ENCODE peak calls at places on chromosomes 5 and 9, in eight cellular contexts. I is CD8-positive, alpha-beta T cell; M is cardiac muscle cell; T is fibroblast of lung; E is sigmoid colon; X is psoas muscle; O is tibial nerve; Q is CD14-positive monocyte. Y is an unnamed sample.

GRCh38 chr5:65483474-65484346 is 2.0 kb upstream of the ADAMTS6 start:
- DNase-seq in I (no peak), M (peak), T (peak), E (no peak), X (no peak), O (no peak), Q (no peak), Y (no peak)

GRCh38 chr5:14156611-14157493 is 13.7 kb downstream of the TRIO start:
- DNase-seq in I (no peak), M (peak), T (peak), E (no peak), X (no peak), O (peak), Q (no peak), Y (no peak)

GRCh38 chr5:74622122-74622521 is 18.4 kb downstream of the ENC1 start:
- DNase-seq in I (no peak), M (no peak), T (peak), E (no peak), X (no peak), O (no peak), Q (no peak), Y (no peak)

GRCh38 chr9:91572044-91572443 is 148.4 kb upstream of the NFIL3 start:
- DNase-seq in I (no peak), M (peak), T (peak), E (no peak), X (no peak), O (no peak), Q (no peak), Y (no peak)

GRCh38 chr9:86115886-86116285 is 16.5 kb upstream of the GOLM1 start:
- DNase-seq in I (no peak), M (no peak), T (no peak), E (no peak), X (no peak), O (no peak), Q (no peak), Y (no peak)

GRCh38 chr9:34046784-34047379 is 1.8 kb downstream of the UBAP2 start:
- DNase-seq in I (no peak), M (peak), T (no peak), E (no peak), X (no peak), O (no peak), Q (no peak), Y (no peak)

GRCh38 chr5:10158886-10159285 is 90.8 kb downstream of the ATPSCKMT start:
- DNase-seq in I (no peak), M (no peak), T (no peak), E (no peak), X (no peak), O (no peak), Q (no peak), Y (no peak)

GRCh38 chr5:146051678-146052077 is 53.7 kb downstream of the PLAC8L1 start:
- DNase-seq in I (no peak), M (no peak), T (peak), E (no peak), X (no peak), O (no peak), Q (no peak), Y (no peak)

GRCh38 chr5:135151256-135151655 is 117.2 kb upstream of the PITX1 start:
- DNase-seq in I (no peak), M (no peak), T (no peak), E (no peak), X (no peak), O (no peak), Q (no peak), Y (no peak)

GRCh38 chr5:94240616-94241287 is 377.7 kb downstream of the KIAA0825 start:
- DNase-seq in I (no peak), M (peak), T (peak), E (no peak), X (peak), O (peak), Q (no peak), Y (no peak)

GRCh38 chr9:61673247-61673646 is 483.4 kb downstream of the SPATA31A7 start:
- DNase-seq in I (no peak), M (no peak), T (no peak), E (peak), X (no peak), O (no peak), Q (peak), Y (no peak)

GRCh38 chr9:61671276-61671973 is 481.6 kb downstream of the SPATA31A7 start:
- DNase-seq in I (no peak), M (no peak), T (no peak), E (peak), X (no peak), O (no peak), Q (peak), Y (no peak)

GRCh38 chr9:61674465-61674864 is 484.6 kb downstream of the SPATA31A7 start:
- DNase-seq in I (no peak), M (no peak), T (no peak), E (no peak), X (no peak), O (no peak), Q (no peak), Y (no peak)

GRCh38 chr9:61674882-61675281 is 485.0 kb downstream of the SPATA31A7 start:
- DNase-seq in I (no peak), M (no peak), T (no peak), E (no peak), X (no peak), O (no peak), Q (no peak), Y (no peak)

DNA sequence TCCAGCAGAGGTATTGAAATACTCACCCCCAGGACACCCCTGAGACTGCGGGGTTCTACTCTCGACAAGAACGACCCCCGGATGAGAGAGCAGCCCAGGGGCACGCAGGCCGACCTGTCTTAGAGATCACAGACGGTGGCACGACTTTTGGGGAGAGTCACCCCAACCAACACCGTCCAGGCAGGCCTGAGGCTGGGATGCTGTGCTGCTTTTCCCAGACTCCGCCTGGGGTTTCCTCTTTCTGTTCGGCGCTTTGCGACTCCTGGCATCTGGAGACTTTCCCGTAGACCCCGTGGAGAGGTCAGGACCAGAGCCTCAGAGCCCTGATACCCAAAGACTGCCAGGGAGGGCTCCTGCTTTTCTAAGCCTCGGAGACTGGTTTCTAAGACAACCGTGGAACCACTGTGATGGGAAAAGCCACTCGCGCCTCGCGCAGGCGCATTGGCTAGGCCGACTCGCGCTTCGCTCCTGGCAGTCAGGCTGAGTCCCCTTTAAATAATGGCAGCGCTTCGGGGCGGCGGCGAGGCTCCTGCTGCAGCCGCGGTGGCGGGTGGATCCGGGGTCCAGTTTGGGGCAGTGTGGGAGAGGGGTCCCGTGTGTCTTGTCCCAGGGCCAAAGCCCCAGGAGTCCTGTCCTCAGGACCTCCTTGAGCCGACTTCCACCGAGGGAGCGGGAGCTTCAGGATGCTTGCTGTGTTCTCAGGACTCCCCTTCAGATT is 484.0 kb downstream of the SPATA31A7 start:
- DNase-seq in I (no peak), M (no peak), T (no peak), E (no peak), X (no peak), O (no peak), Q (peak), Y (no peak)
- TF ChIP-seq CTCF in I (no peak), M (no peak), T (no peak), E (no peak), X (no peak), O (no peak), Q (no peak), Y (no peak)

DNA sequence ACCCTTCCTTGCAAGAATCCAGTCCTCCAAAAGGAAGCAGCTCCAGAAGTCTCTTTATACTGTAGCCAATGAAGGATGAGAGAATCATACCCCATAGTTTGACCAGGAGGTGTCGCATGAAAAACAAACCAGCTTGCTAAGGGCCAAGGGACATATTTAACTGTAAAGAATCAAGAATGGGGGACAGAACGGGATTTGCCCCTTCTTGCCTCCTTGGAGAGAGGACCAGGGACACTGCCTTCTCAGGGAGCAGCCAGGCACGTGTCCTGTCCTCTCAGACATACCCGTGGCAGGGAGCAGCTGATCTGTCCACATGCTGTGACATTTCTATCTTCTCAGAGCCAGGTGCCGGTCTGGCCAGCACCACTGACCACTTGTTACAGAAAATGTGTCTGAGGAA is 11.7 kb downstream of the PRUNE2 start:
- DNase-seq in I (no peak), M (no peak), T (no peak), E (no peak), X (no peak), O (no peak), Q (no peak), Y (no peak)
- TF ChIP-seq CTCF in I (no peak), M (no peak), T (no peak), E (no peak), X (no peak), O (no peak), Q (no peak), Y (no peak)

DNA sequence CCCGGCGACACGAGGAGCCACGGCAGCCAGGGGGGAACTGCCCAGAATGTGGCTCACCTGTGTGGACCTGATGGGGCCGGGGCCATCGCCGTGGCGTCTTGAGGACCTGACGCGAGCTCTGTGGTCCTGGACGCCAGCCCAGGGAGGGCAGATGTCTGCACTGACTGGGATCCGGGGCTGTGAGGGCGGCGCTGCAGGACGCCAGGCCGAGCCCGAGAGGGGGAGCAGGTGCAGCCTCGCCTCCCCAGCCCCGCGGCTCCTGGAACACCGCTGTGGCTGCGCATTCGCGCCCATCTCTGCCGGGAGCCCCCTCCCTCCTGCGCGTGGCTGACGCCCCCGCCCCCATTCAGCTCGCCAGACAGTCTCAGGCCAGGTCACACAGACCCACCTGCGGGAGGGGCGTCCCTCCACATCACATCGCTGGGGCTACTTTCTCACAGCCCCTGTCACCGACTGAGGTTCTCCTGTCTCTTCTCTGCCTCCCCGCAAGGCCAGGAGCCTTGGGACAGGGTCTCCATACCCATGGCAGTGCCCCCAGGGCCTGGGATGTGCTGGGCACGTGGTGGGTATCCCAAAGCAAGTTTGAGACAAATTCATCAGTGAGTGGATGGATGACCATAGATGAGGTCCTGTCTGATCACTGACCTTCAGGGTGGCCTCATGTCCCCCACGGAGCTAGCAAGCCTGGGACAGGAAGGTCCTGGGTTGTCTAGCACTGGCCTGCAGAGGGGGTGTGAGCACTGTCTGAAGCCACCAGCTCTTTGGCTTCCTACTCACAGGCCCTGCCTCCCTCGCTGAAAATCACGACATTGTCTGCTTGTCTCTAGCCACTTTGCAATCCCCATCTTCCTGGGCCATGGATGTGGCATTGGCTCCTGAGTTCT is 47.3 kb downstream of the RASGEF1C start:
- DNase-seq in I (no peak), M (no peak), T (no peak), E (peak), X (no peak), O (no peak), Q (no peak), Y (no peak)
- TF ChIP-seq CTCF in I (no peak), M (peak), T (peak), E (no peak), X (no peak), O (peak), Q (peak), Y (no peak)

GRCh38 chr5:172843825-172844576 is 9.9 kb downstream of the ERGIC1 start:
- DNase-seq in I (no peak), M (no peak), T (no peak), E (no peak), X (no peak), O (no peak), Q (no peak), Y (no peak)

GRCh38 chr5:172846677-172847076 is 12.6 kb downstream of the ERGIC1 start:
- DNase-seq in I (no peak), M (no peak), T (no peak), E (no peak), X (no peak), O (no peak), Q (no peak), Y (no peak)

GRCh38 chr5:172846249-172846648 is 12.2 kb downstream of the ERGIC1 start:
- DNase-seq in I (no peak), M (no peak), T (no peak), E (no peak), X (no peak), O (no peak), Q (no peak), Y (no peak)

GRCh38 chr5:172844577-172844838 is 10.5 kb downstream of the ERGIC1 start:
- DNase-seq in I (no peak), M (no peak), T (no peak), E (no peak), X (no peak), O (no peak), Q (no peak), Y (no peak)

GRCh38 chr5:172845190-172845975 is 11.3 kb downstream of the ERGIC1 start:
- DNase-seq in I (no peak), M (no peak), T (no peak), E (no peak), X (no peak), O (no peak), Q (no peak), Y (no peak)
- TF ChIP-seq CTCF in I (no peak), M (no peak), T (no peak), E (no peak), X (no peak), O (no peak), Q (no peak), Y (peak)

GRCh38 chr9:71629816-71630215 is 138.5 kb downstream of the CEMIP2 start:
- DNase-seq in I (no peak), M (no peak), T (no peak), E (no peak), X (no peak), O (no peak), Q (no peak), Y (no peak)

GRCh38 chr9:71627537-71627936 is 140.8 kb downstream of the CEMIP2 start:
- DNase-seq in I (no peak), M (no peak), T (no peak), E (no peak), X (no peak), O (no peak), Q (no peak), Y (no peak)

GRCh38 chr9:71630371-71630770 is 137.9 kb downstream of the CEMIP2 start:
- DNase-seq in I (no peak), M (no peak), T (no peak), E (no peak), X (no peak), O (no peak), Q (no peak), Y (no peak)

GRCh38 chr9:71626395-71626794 is 141.9 kb downstream of the CEMIP2 start:
- DNase-seq in I (no peak), M (no peak), T (no peak), E (no peak), X (no peak), O (no peak), Q (no peak), Y (no peak)

DNA sequence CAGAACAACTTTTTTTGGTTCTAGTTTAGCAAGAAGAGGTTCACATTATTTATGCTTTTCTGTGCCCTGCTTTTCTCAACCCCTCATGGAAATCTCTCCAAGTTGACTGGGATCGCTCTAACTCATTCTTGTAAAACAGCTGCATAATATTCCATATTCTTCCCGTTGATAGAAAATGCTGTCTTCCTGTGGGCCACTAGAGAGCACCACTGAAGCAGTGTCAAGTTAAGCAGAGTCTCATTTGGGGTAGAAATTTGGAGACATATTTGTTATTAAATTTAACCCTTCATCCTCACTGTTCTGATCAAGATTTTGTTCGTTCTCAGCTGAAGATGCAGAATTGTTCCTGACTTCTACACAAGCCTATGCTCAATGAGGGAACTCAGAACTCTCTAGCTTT is 140.1 kb downstream of the CEMIP2 start:
- DNase-seq in I (no peak), M (no peak), T (no peak), E (no peak), X (no peak), O (no peak), Q (no peak), Y (no peak)
- TF ChIP-seq CTCF in I (peak), M (peak), T (peak), E (no peak), X (no peak), O (no peak), Q (peak), Y (no peak)

GRCh38 chr9:37026936-37027581 is 7.0 kb downstream of the PAX5 start:
- DNase-seq in I (no peak), M (no peak), T (no peak), E (no peak), X (no peak), O (no peak), Q (no peak), Y (no peak)

GRCh38 chr9:37028425-37029031 is 5.5 kb downstream of the PAX5 start:
- DNase-seq in I (no peak), M (no peak), T (no peak), E (no peak), X (no peak), O (no peak), Q (no peak), Y (no peak)

GRCh38 chr9:37025381-37026084 is 8.5 kb downstream of the PAX5 start:
- DNase-seq in I (no peak), M (no peak), T (no peak), E (no peak), X (no peak), O (no peak), Q (no peak), Y (no peak)

GRCh38 chr9:37027582-37028424 is 6.3 kb downstream of the PAX5 start:
- DNase-seq in I (peak), M (peak), T (peak), E (no peak), X (peak), O (peak), Q (peak), Y (peak)

DNA sequence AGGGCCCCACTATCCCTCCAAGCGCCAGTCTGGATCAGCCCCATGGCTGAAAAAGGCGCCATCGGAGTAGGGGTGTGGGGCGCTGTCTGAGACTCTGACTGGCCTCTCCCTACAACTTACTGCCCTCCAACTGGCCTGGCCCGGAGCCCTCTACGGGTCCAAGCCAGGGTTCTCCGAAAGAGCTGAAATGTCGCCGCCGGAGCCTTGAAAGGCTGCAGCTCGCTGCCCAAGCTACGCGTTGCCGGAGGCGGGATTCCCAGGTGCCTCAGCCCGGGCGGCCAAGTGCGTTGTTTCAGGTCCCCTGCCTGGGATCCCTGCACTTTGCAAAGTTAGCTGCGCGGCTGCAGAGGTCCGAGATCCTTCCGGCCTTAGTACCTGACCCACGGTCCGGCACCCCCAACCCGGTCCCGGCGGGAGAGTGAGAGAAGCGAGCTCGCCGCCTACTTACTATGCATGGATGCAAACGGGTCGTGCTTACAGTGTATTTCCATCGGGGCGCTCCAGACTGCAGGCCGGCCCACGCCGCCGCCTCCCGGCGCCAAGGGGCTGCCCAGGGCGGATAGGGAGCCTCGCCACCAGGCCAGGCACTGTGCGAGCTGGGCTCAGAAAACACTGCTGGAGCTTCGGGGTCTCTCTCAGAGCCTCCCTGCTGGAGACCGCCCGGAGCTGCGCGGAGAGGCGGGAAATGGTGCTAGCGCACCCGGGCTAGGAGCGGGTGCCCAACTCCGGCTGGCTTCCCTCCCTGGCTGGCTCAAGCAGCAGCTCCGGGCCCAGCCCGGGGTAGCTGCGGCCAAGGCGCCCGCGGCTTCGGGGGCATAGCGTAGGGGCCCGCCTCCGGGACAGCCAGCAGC is 7.8 kb downstream of the PAX5 start:
- DNase-seq in I (no peak), M (no peak), T (no peak), E (no peak), X (no peak), O (no peak), Q (no peak), Y (no peak)
- TF ChIP-seq CTCF in I (no peak), M (no peak), T (no peak), E (no peak), X (no peak), O (no peak), Q (no peak), Y (no peak)

GRCh38 chr5:139251281-139251687 is 42.3 kb upstream of the MATR3 start:
- DNase-seq in I (peak), M (no peak), T (no peak), E (peak), X (no peak), O (no peak), Q (no peak), Y (no peak)
- TF ChIP-seq CTCF in I (no peak), M (peak), T (peak), E (no peak), X (no peak), O (no peak), Q (peak), Y (no peak)

GRCh38 chr5:137753986-137754235 is 252 bp downstream of the HNRNPA0 start:
- DNase-seq in I (no peak), M (no peak), T (no peak), E (no peak), X (no peak), O (no peak), Q (no peak), Y (no peak)
- TF ChIP-seq CTCF in I (no peak), M (no peak), T (no peak), E (no peak), X (no peak), O (no peak), Q (no peak), Y (no peak)

Y was measured in mesothelial cell of epicardium.